ENCODE peak calls at places on chromosome 16, in six cellular contexts. N is cardiac muscle cell, V is fibroblast of pulmonary artery, T is dorsolateral prefrontal cortex, Z is MM.1S, X is right atrium auricular region. M is an unnamed sample.

GRCh38 chr16:66391726-66392670 is 25.5 kb downstream of the CDH5 start:
- DNase-seq in N (no peak), V (no peak), T (no peak), Z (no peak), X (no peak), M (no peak)

GRCh38 chr16:70750893-70751467 is 50.0 kb downstream of the VAC14 start:
- DNase-seq in N (peak; percentile 15), V (peak; percentile 96), T (no peak), Z (no peak), X (peak; percentile 91), M (no peak)

GRCh38 chr16:57966133-57966805 is 4.7 kb downstream of the CNGB1 start:
- DNase-seq in N (no peak), V (peak; percentile 14), T (no peak), Z (no peak), X (no peak), M (no peak)

GRCh38 chr16:31916056-31916488 is 42.5 kb downstream of the ZNF267 start:
- DNase-seq in N (no peak), V (no peak), T (no peak), Z (no peak), X (no peak), M (no peak)

GRCh38 chr16:56479469-56479868 is 28.1 kb downstream of the OGFOD1 start:
- DNase-seq in N (no peak), V (no peak), T (no peak), Z (no peak), X (no peak), M (no peak)

GRCh38 chr16:57791156-57791902 is 11.0 kb downstream of the KIFC3 start:
- DNase-seq in N (no peak), V (no peak), T (no peak), Z (peak; percentile 67), X (no peak), M (no peak)

GRCh38 chr16:65123846-65124513 is 2.1 kb upstream of the CDH11 start:
- DNase-seq in N (no peak), V (no peak), T (no peak), Z (no peak), X (no peak), M (no peak)

GRCh38 chr16:73503093-73503492 is 455.2 kb upstream of the ZFHX3 start:
- DNase-seq in N (no peak), V (no peak), T (no peak), Z (no peak), X (no peak), M (no peak)

GRCh38 chr16:1433756-1434155 is 2.9 kb downstream of the PERCC1 start:
- DNase-seq in N (no peak), V (no peak), T (no peak), Z (no peak), X (no peak), M (peak; percentile 16)

GRCh38 chr16:6701096-6701495 is 631.5 kb upstream of the RBFOX1 start:
- DNase-seq in N (no peak), V (no peak), T (no peak), Z (no peak), X (no peak), M (no peak)

GRCh38 chr16:28321700-28322411 is 29.5 kb downstream of the SBK1 start:
- DNase-seq in N (peak; percentile 31), V (peak; percentile 28), T (no peak), Z (peak; percentile 41), X (no peak), M (peak; percentile 80)

GRCh38 chr16:8519179-8519578 is 71.1 kb downstream of the TMEM114 start:
- DNase-seq in N (no peak), V (no peak), T (no peak), Z (no peak), X (no peak), M (no peak)

GRCh38 chr16:66944054-66944441 is 8.7 kb downstream of the CES2 start:
- DNase-seq in N (no peak), V (no peak), T (no peak), Z (no peak), X (no peak), M (no peak)

GRCh38 chr16:66592241-66592640 is 12.3 kb upstream of the CMTM3 start:
- DNase-seq in N (no peak), V (no peak), T (no peak), Z (no peak), X (no peak), M (no peak)

GRCh38 chr16:48496571-48497095 is 111.4 kb upstream of the SIAH1 start:
- DNase-seq in N (no peak), V (no peak), T (no peak), Z (no peak), X (no peak), M (no peak)

GRCh38 chr16:11155284-11155806 is 100.7 kb downstream of the SOCS1 start:
- DNase-seq in N (no peak), V (peak; percentile 75), T (no peak), Z (no peak), X (no peak), M (no peak)

GRCh38 chr16:10039220-10040096 is 142.8 kb downstream of the GRIN2A start:
- DNase-seq in N (peak; percentile 66), V (no peak), T (peak; percentile 76), Z (peak; percentile 73), X (no peak), M (peak; percentile 63)

GRCh38 chr16:49399594-49400364 is 26.2 kb downstream of the C16orf78 start:
- DNase-seq in N (no peak), V (no peak), T (no peak), Z (peak; percentile 39), X (no peak), M (no peak)

GRCh38 chr16:67248401-67249177 is at the start of gene SLC9A5:
- DNase-seq in N (peak; percentile 58), V (no peak), T (peak; percentile 59), Z (no peak), X (no peak), M (peak; percentile 46)

GRCh38 chr16:56617212-56618085 is 8.1 kb upstream of the MT1E start:
- DNase-seq in N (peak; percentile 23), V (peak; percentile 68), T (no peak), Z (no peak), X (peak; percentile 84), M (peak; percentile 68)

GRCh38 chr16:30585022-30585399 is 486 bp downstream of the ZNF785 start:
- DNase-seq in N (no peak), V (peak; percentile 26), T (no peak), Z (no peak), X (no peak), M (peak; percentile 23)

DNA sequence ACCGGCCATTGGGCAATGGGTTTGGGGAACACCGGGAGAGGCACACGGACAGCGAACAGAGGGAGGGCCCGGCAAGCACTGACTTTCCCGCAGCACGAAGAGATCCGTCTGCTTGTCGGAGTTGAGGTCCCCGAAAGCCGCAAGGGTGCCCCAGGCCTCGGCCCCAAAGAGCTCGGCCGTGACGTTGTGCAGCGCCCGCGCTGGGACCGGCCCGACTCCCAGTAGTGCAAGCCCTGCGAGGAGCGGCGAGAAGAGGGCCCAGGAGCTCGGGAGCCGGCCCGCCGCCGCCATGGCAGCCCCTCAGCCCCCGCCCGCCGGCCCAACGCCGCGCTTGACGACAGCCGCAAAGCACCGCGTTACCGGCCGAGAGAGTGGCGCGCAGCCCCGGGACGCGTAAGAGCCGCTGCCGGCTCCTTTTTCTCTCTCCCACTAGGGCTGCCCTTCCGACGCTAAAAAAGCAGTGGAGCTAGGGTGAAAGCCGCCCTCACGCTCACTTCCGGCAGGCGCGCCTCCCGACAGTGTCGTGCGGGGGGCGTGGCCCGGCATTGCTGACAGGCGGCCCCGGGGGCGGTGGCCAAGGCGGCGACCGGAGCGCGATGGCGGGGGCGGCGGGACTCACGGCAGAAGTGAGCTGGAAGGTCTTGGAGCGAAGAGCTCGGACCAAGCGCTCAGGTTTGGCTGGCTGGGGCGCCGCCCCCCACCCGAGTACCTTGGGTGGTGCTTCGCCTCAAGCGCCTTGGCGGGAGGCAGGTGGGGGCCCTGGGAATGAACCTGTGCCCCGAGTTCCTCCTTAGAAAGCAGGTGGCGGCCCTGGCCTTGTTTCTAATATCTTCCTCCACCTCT is at the start of the genes ITFG1 and PHKB:
- DNase-seq in N (peak; percentile 94), V (peak; percentile 92), T (peak; percentile 93), Z (peak; percentile 93), X (peak; percentile 86), M (peak; percentile 96)
- TF ChIP-seq CTCF in N (peak; percentile 7), V (no peak), T (peak; percentile 51), Z (no peak), X (no peak), M (no peak)

DNA sequence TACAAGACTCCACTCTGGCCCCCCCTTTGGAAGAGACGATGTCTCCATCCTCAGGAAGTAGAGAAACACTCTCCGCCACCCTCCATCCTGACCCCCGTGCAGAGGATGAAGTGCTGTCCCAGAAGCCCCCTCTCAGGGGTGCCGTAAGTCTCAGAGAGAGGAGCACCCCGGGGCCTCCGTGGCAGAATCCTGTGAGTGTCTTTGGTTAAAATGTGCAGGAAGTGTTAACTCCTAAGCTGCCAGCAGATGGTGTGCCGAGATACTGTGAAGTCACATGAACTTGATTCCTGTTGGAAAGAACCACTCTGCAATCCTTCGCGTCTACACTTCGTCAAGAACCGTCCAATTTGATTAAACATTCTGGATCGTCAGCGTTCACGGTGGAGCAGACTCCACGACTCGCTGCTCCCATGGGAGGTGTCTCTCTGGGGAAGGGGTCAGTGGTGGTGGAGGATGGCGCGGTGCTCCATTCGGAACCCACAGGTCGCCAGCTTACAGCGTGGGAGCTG is 5.6 kb downstream of the BANP start:
- DNase-seq in N (no peak), V (peak; percentile 72), T (no peak), Z (no peak), X (no peak), M (peak; percentile 55)
- TF ChIP-seq CTCF in N (peak; percentile 39), V (peak; percentile 32), T (no peak), Z (no peak), X (no peak), M (peak; percentile 49)

DNA sequence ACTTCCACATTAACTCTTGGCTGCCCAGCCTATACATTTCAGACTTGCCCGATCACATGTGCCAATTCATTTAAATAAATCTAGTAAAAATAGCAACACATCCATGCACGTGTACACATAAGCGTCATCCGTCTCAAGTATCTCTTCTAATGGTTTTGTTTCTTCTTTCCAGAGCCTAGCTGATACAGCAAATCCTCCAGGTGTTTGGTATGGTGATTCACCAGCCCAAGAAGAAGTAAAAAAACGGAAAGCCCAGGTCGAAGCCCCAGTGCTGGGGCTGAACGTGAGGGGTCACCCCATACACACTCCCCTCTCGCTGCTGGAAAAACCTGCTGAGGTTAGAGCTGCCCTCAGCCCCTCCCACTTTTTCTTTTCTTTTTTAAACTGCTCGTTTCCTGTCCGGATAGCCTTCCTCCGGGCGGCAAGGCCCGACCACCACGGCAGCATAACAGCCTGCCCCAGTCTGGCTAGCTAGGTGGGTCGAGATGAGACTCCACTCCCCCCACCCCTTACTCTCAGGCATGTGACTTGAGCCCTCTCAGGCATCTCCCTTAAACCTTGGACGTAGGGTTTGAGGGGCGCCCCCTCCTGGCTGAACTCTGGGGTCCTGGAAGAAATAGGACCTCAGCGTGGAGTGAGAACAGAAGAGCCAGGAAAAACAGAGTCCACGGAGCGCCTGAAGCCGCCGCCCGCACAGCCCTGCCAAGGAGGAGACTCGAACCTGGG is 13.9 kb upstream of the OR1F1 start:
- DNase-seq in N (peak; percentile 35), V (no peak), T (no peak), Z (peak; percentile 87), X (no peak), M (peak; percentile 76)
- TF ChIP-seq CTCF in N (peak; percentile 50), V (peak; percentile 34), T (no peak), Z (peak; percentile 52), X (no peak), M (peak; percentile 41)

DNA sequence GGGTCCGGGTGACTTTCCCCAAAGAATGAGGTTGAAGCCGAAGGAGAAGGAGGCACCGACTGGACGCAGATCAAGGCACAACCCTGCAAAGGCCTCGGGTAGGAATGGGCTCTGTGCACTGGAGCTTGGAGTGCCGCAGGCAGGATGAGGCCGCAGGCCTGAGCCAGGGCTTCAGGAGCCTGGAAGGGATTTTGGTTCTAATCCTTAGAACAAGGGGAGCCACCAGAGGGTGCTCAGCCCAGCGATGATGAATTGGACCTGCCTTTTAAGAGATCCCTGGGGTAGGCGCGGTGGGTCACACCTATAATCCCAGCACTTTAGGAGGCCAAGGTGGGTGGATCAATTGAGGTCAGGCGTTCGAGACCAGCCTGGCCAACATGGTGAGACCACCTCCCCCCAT is 8.1 kb downstream of the CIBAR2 start:
- DNase-seq in N (no peak), V (no peak), T (no peak), Z (no peak), X (no peak), M (no peak)
- TF ChIP-seq CTCF in N (no peak), V (no peak), T (no peak), Z (no peak), X (no peak), M (no peak)

M was measured in glutamatergic neuron.